ENCODE peak calls at places on chromosomes 12 and 14, in five cellular contexts. E is stimulated activated naive CD8-positive, alpha-beta T cell treated with anti-CD3 and anti-CD28 coated beads, Interleukin-15, Interleukin-2, amounts not matched to agents 100 U/mL and 50 U/mL, for 24 hours; A is activated CD4-positive, alpha-beta T cell treated with anti-CD3 and anti-CD28 coated beads, Interleukin-2, amount 50 U/mL, for 24 hours; J is upper lobe of right lung; P is EL. R is an unnamed sample.

GRCh38 chr14:104085032-104085888 is at the start of gene ASPG:
- DNase-seq in E (no peak), A (no peak), J (peak), P (no peak), R (no peak)

GRCh38 chr12:24911284-24911791 is 37.6 kb downstream of the BCAT1 start:
- DNase-seq in E (no peak), A (no peak), J (no peak), P (peak), R (no peak)

GRCh38 chr14:74919421-74920165 is 3.5 kb downstream of the RPS6KL1 start:
- DNase-seq in E (no peak), A (no peak), J (no peak), P (no peak), R (no peak)

GRCh38 chr14:65206448-65207096 is 104.3 kb upstream of the MAX start:
- DNase-seq in E (peak), A (no peak), J (no peak), P (peak), R (no peak)

GRCh38 chr12:8127138-8127537 is 3.7 kb downstream of the CLEC4A start:
- DNase-seq in E (no peak), A (no peak), J (no peak), P (no peak), R (no peak)

GRCh38 chr12:93526786-93527428 is 45.6 kb upstream of the SOCS2 start:
- DNase-seq in E (no peak), A (no peak), J (no peak), P (peak), R (no peak)

GRCh38 chr12:62098131-62098530 is 162.1 kb upstream of the USP15 start:
- DNase-seq in E (no peak), A (no peak), J (no peak), P (no peak), R (no peak)

GRCh38 chr12:56079729-56080555 is at the start of gene ERBB3:
- DNase-seq in E (peak), A (peak), J (peak), P (peak), R (peak)

GRCh38 chr14:90624228-90624627 is 192.0 kb downstream of the TTC7B start:
- DNase-seq in E (no peak), A (no peak), J (peak), P (peak), R (no peak)

GRCh38 chr12:62332598-62332997 is 72.4 kb downstream of the USP15 start:
- DNase-seq in E (no peak), A (no peak), J (no peak), P (peak), R (no peak)

GRCh38 chr14:56474419-56475022 is 105.1 kb upstream of the TMEM260 start:
- DNase-seq in E (no peak), A (no peak), J (no peak), P (peak), R (no peak)

GRCh38 chr14:21913759-21914158 is 240.1 kb upstream of the OR4E1 start:
- DNase-seq in E (peak), A (no peak), J (no peak), P (peak), R (peak)

GRCh38 chr12:18250313-18250916 is 10.9 kb upstream of the PIK3C2G start:
- DNase-seq in E (no peak), A (no peak), J (no peak), P (peak), R (no peak)

GRCh38 chr12:111126331-111126730 is 206.0 kb upstream of the MYL2 start:
- DNase-seq in E (no peak), A (no peak), J (no peak), P (no peak), R (no peak)

GRCh38 chr14:79627058-79627457 is 584.2 kb downstream of the DIO2 start:
- DNase-seq in E (no peak), A (no peak), J (no peak), P (no peak), R (no peak)

GRCh38 chr14:88669346-88669745 is 106.5 kb downstream of the ZC3H14 start:
- DNase-seq in E (no peak), A (no peak), J (no peak), P (no peak), R (no peak)

GRCh38 chr14:77240336-77240915 is 30.6 kb downstream of the NGB start:
- DNase-seq in E (no peak), A (no peak), J (no peak), P (no peak), R (no peak)

GRCh38 chr14:23556700-23557440 is 799 bp downstream of the THTPA start:
- DNase-seq in E (no peak), A (no peak), J (no peak), P (peak), R (no peak)

GRCh38 chr12:6735448-6736191 is 11.8 kb downstream of the COPS7A start:
- DNase-seq in E (peak), A (no peak), J (peak), P (peak), R (peak)

GRCh38 chr14:104755621-104756020 is 2.7 kb downstream of the SIVA1 start:
- DNase-seq in E (no peak), A (no peak), J (no peak), P (no peak), R (no peak)

GRCh38 chr12:127107744-127108143 is 1159.2 kb upstream of the TMEM132C start:
- DNase-seq in E (no peak), A (no peak), J (no peak), P (peak), R (no peak)

R was measured in activated effector memory CD4-positive, alpha-beta T cell treated with Interleukin-2 at 50 U/mL for 16 hours.